ENCODE peak calls at places on chromosomes 3 and 15, in nine cellular contexts. N is astrocyte of the spinal cord; E is dermis microvascular lymphatic vessel endothelial cell; R is HEK293T; Q is EL; C is neural progenitor cell; T is stimulated activated CD4-positive, alpha-beta T cell treated with anti-CD3 and anti-CD28 coated beads, Interleukin-2, amount 100 ng/mL, for 48 hours; S is SK-MEL-5; Z is osteocyte. W is an unnamed sample.

GRCh38 chr3:106825962-106826605 is 551.2 kb upstream of the CCDC54 start:
- DNase-seq in N (peak; percentile 85), Z (no peak), R (no peak), S (no peak), C (peak; percentile 13), Q (peak; percentile 81), E (no peak), T (no peak), W (no peak)

GRCh38 chr3:18964640-18965039 is 183.7 kb upstream of the KCNH8 start:
- DNase-seq in R (no peak), Z (no peak), Q (no peak), T (no peak), C (no peak), E (no peak), S (no peak), N (no peak), W (no peak)

GRCh38 chr3:78519281-78519680 is 1248.5 kb downstream of the ROBO1 start:
- DNase-seq in E (no peak), Z (no peak), T (no peak), N (peak; percentile 19), C (no peak), S (no peak), Q (no peak), R (no peak), W (no peak)

GRCh38 chr3:142315083-142315482 is 89.7 kb upstream of the GK5 start:
- DNase-seq in S (no peak), Q (peak; percentile 88), Z (no peak), R (no peak), N (peak; percentile 72), T (no peak), E (peak; percentile 15), C (no peak), W (peak; percentile 64)

GRCh38 chr3:13552855-13553652 is 4.1 kb downstream of the FBLN2 start:
- DNase-seq in T (no peak), R (no peak), E (no peak), C (no peak), Z (no peak), N (no peak), S (no peak), Q (no peak), W (no peak)

GRCh38 chr3:171535133-171535532 is 74.9 kb upstream of the TNIK start:
- DNase-seq in N (no peak), Z (no peak), S (no peak), R (no peak), E (no peak), Q (no peak), C (no peak), T (no peak), W (no peak)

GRCh38 chr15:57017024-57017423 is 98.6 kb downstream of the TCF12 start:
- DNase-seq in R (no peak), T (no peak), E (peak; percentile 50), N (no peak), Q (peak; percentile 35), C (peak; percentile 27), Z (no peak), S (peak; percentile 51), W (no peak)

GRCh38 chr3:135034881-135035440 is 239.9 kb downstream of the EPHB1 start:
- DNase-seq in E (no peak), Q (no peak), N (no peak), T (no peak), C (no peak), S (no peak), R (no peak), Z (peak; percentile 62), W (no peak)

GRCh38 chr3:106281231-106281630 is 412.4 kb upstream of the CBLB start:
- DNase-seq in Q (no peak), S (no peak), C (no peak), R (no peak), N (peak; percentile 64), Z (no peak), T (no peak), E (no peak), W (no peak)

GRCh38 chr3:167166594-167167253 is 213.4 kb downstream of the ZBBX start:
- DNase-seq in E (no peak), Q (no peak), C (peak; percentile 76), Z (no peak), T (no peak), N (no peak), R (no peak), S (no peak), W (no peak)

GRCh38 chr15:58585668-58586461 is 154.1 kb downstream of the LIPC start:
- DNase-seq in R (no peak), Z (no peak), S (no peak), N (no peak), C (no peak), T (no peak), E (no peak), Q (no peak), W (no peak)

GRCh38 chr3:136283627-136284026 is 33.5 kb downstream of the PCCB start:
- DNase-seq in C (no peak), R (no peak), N (no peak), E (no peak), Q (no peak), S (no peak), Z (no peak), T (no peak), W (no peak)